ENCODE peak calls at places on chromosomes 3 and 15, in ten cellular contexts. X is stimulated activated CD8-positive, alpha-beta memory T cell treated with anti-CD3 and anti-CD28 coated beads, Interleukin-4, amount 100 ng/mL, for 4 hours; B is activated CD8-positive, alpha-beta T cell treated with anti-CD3 and anti-CD28 coated beads for 36 hours; V is AG09309; R is effector CD4-positive, alpha-beta T cell; D is vagina; P is CD4-positive, alpha-beta T cell; I is endothelial cell; K is stimulated activated CD4-positive, alpha-beta T cell treated with anti-CD3 and anti-CD28 coated beads, Interleukin-2, amount 100 ng/mL, for 24 hours; Q is neural crest cell. S is an unnamed sample.

GRCh38 chr15:80989110-80989517 is 505 bp downstream of the MESD start:
- DNase-seq in R (no peak), I (no peak), X (no peak), Q (no peak), V (no peak), B (no peak), D (no peak), P (no peak), K (no peak), S (no peak)

GRCh38 chr3:33711100-33711499 is 7.0 kb downstream of the CLASP2 start:
- DNase-seq in R (no peak), I (no peak), P (no peak), D (no peak), V (no peak), B (no peak), Q (no peak), K (no peak), X (no peak), S (no peak)

GRCh38 chr3:150081084-150081483 is 110.4 kb upstream of the PFN2 start:
- DNase-seq in Q (no peak), K (no peak), R (no peak), X (no peak), P (no peak), D (no peak), I (no peak), B (no peak), V (no peak), S (no peak)

GRCh38 chr3:187852842-187853727 is 107.8 kb upstream of the BCL6 start:
- DNase-seq in X (no peak), Q (no peak), D (no peak), P (no peak), V (no peak), R (no peak), B (no peak), K (no peak), I (no peak), S (no peak)

GRCh38 chr3:158313344-158313927 is 203.5 kb downstream of the RSRC1 start:
- DNase-seq in D (no peak), Q (no peak), X (no peak), K (no peak), V (no peak), P (no peak), R (no peak), I (no peak), B (no peak), S (no peak)

GRCh38 chr15:23750776-23751175 is 63.7 kb upstream of the NDN start:
- DNase-seq in I (no peak), D (no peak), Q (no peak), X (no peak), P (no peak), B (no peak), K (no peak), V (no peak), R (no peak), S (no peak)

GRCh38 chr3:109804697-109805096 is 467.4 kb upstream of the DPPA4 start:
- DNase-seq in K (no peak), B (peak), V (no peak), I (no peak), Q (no peak), R (no peak), X (no peak), D (no peak), P (no peak), S (no peak)

GRCh38 chr3:115348951-115349745 is 202.1 kb upstream of the ZBTB20 start:
- DNase-seq in Q (no peak), P (no peak), V (no peak), D (no peak), R (no peak), K (no peak), B (no peak), X (no peak), I (no peak), S (no peak)

GRCh38 chr15:98416222-98416835 is 232.0 kb upstream of the IGF1R start:
- DNase-seq in B (no peak), Q (no peak), X (no peak), P (no peak), R (no peak), I (no peak), D (no peak), V (no peak), K (no peak), S (no peak)

GRCh38 chr3:171809513-171810277 is 588 bp downstream of the PLD1 start:
- DNase-seq in D (no peak), I (peak), B (peak), X (no peak), R (peak), K (peak), P (peak), V (peak), Q (no peak), S (no peak)

GRCh38 chr3:7504886-7505775 is 644.2 kb downstream of the GRM7 start:
- DNase-seq in X (no peak), R (no peak), K (no peak), Q (no peak), I (peak), D (no peak), P (no peak), B (no peak), V (no peak), S (no peak)

S was measured in memory B cell.